ENCODE peak calls at places on chromosomes 13 and 19, in six cellular contexts. R is CD8-positive, alpha-beta T cell; M is bronchial epithelial cell; Q is cardiac muscle cell; T is MCF 10A; C is ascending aorta. N is an unnamed sample.

GRCh38 chr19:4057913-4058695 is 8.6 kb downstream of the ZBTB7A start:
- DNase-seq in M (peak; percentile 77), R (peak; percentile 58), Q (no peak), T (peak; percentile 96), C (peak; percentile 95), N (peak; percentile 54)

GRCh38 chr13:41639237-41639904 is 182.0 kb downstream of the RGCC start:
- DNase-seq in M (no peak), R (no peak), C (no peak), T (no peak), Q (no peak), N (no peak)

GRCh38 chr13:35695411-35695810 is 218.9 kb upstream of the MAB21L1 start:
- DNase-seq in T (no peak), M (no peak), C (no peak), R (no peak), Q (no peak), N (no peak)

GRCh38 chr19:53960187-53960586 is 2.5 kb upstream of the CACNG8 start:
- DNase-seq in Q (no peak), M (no peak), R (no peak), C (no peak), T (no peak), N (no peak)

GRCh38 chr13:98144501-98145350 is 1.8 kb downstream of the FARP1 start:
- DNase-seq in Q (peak; percentile 32), T (peak; percentile 69), M (peak; percentile 22), R (no peak), C (no peak), N (peak; percentile 57)

GRCh38 chr19:15324791-15325519 is 7.4 kb downstream of the BRD4 start:
- DNase-seq in Q (peak; percentile 32), C (no peak), R (no peak), T (no peak), M (no peak), N (no peak)

GRCh38 chr13:112791662-112792440 is 102.0 kb downstream of the ATP11A start:
- DNase-seq in M (peak; percentile 63), R (no peak), C (peak; percentile 37), T (no peak), Q (no peak), N (no peak)

GRCh38 chr19:3154957-3155736 is 19.3 kb downstream of the GNA15 start:
- DNase-seq in Q (no peak), T (peak; percentile 100), M (peak; percentile 100), C (peak; percentile 95), R (peak; percentile 75), N (no peak)

DNA sequence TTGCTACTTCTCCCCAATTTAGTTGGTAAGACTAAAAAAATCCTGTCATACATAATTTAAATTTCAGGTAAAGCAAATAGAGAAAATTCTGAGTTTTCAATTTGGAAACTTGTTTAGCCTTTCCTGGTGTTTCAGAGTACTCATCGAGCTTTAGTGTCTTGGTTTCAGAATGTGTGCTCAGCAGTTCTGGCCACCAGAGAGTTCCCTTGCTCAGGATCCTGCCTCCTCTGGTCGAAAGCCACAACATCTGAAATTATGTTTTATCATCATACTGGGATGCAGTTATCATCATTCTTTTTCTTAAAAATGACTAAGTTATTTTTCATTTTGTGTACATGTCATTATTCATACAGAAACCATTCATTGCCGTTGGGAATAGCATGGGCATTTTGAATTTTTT is 263.2 kb upstream of the SPRY2 start:
- DNase-seq in Q (no peak), C (no peak), T (no peak), M (no peak), R (no peak), N (no peak)
- TF ChIP-seq CTCF in Q (peak; percentile 41), C (no peak), T (no peak), M (no peak), R (no peak), N (no peak)

GRCh38 chr13:69324109-69324886 is 783.3 kb upstream of the ATXN8OS start:
- DNase-seq in R (no peak), C (no peak), Q (peak; percentile 29), M (peak; percentile 8), T (peak; percentile 36), N (no peak)
- TF ChIP-seq CTCF in R (no peak), C (no peak), Q (no peak), M (no peak), T (peak; percentile 57), N (no peak)

GRCh38 chr19:1177322-1178114 is 3.5 kb upstream of the SBNO2 start:
- DNase-seq in Q (no peak), T (peak; percentile 99), M (peak; percentile 96), C (peak; percentile 85), R (no peak), N (no peak)
- TF ChIP-seq CTCF in Q (peak; percentile 37), T (peak; percentile 26), M (peak; percentile 44), C (no peak), R (no peak), N (no peak)

DNA sequence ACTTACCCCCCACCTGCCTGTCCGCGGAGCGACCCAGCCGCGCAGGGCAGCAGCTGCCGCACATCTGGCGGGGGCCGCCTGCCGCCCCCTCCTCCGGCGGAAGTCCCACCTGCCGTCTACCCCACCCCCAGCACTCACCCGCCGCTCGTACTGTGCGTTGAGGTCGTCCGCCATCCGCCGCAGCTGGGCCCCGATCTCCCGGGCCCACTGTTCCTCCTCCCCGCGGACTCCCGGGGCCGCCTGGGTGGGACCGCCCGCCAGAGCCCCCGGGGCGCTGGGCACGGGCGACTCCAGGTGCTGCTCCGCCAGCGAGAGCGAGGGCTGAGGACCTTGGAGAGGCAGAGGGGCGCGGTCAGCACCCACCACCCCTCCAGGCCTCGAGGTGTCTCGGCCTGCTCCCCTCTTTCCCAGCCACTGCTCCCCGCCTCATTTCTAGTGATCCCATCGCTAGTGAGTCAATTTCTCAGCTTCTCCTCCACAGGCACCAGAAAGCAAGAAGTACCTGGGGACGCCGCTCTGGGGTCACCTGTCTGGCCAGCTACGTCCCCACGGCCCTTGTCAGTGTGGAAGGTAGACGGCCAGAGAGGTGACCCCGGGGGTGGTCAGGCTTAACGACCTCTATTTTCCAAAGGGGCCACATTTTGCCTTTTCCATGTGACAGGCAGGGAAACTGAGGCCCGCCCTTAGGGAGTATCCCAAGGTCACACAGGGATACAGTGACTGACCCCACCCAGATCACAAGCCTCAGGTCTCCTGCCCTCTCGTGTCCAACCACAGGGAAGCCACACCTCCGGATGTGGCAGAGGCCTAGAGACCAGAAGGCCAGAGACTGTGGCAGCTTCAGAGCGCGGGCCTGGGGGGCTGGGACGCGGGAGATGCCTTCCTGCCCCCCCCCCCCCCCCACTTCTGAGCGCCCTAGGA is 4.3 kb downstream of the BBC3 start:
- DNase-seq in Q (peak; percentile 32), M (no peak), C (peak; percentile 93), T (peak; percentile 86), R (peak; percentile 59), N (peak; percentile 64)
- TF ChIP-seq CTCF in Q (no peak), M (no peak), C (no peak), T (no peak), R (no peak), N (no peak)

GRCh38 chr13:42708391-42708790 is 73.0 kb upstream of the FAM216B start:
- DNase-seq in Q (no peak), R (no peak), C (no peak), M (no peak), T (no peak), N (no peak)
- TF ChIP-seq CTCF in Q (no peak), R (no peak), C (no peak), M (no peak), T (no peak), N (no peak)

N was measured in glutamatergic neuron.